ENCODE peak calls at places on chromosome 13, in nine cellular contexts. L is colonic mucosa; Q is thoracic aorta; T is tibial nerve; E is CD4-positive, alpha-beta memory T cell; A is endodermal cell; Z is left ventricle myocardium inferior; F is neural progenitor cell; C is mesendoderm. K is an unnamed sample.

GRCh38 chr13:110106726-110107125 is 200.2 kb downstream of the COL4A1 start:
- DNase-seq in Z (peak; percentile 75), A (no peak), L (no peak), C (no peak), F (no peak), Q (no peak), E (no peak), T (no peak), K (no peak)

GRCh38 chr13:29125145-29125933 is 305.2 kb downstream of the MTUS2 start:
- DNase-seq in L (no peak), E (peak; percentile 43), C (peak; percentile 70), Z (no peak), T (no peak), A (no peak), F (no peak), Q (no peak), K (no peak)

GRCh38 chr13:77387607-77388200 is 60.8 kb upstream of the MYCBP2 start:
- DNase-seq in F (no peak), T (no peak), Z (no peak), Q (no peak), A (no peak), L (no peak), E (no peak), C (no peak), K (no peak)

GRCh38 chr13:75725784-75726183 is 89.7 kb downstream of the LMO7 start:
- DNase-seq in E (no peak), L (no peak), C (no peak), Q (no peak), T (no peak), Z (no peak), F (no peak), A (no peak), K (no peak)

GRCh38 chr13:21549633-21550032 is 54.3 kb downstream of the MICU2 start:
- DNase-seq in A (no peak), Z (no peak), C (no peak), L (no peak), T (no peak), Q (no peak), F (no peak), E (no peak), K (no peak)

GRCh38 chr13:49701481-49701880 is 10.2 kb upstream of the EBPL start:
- DNase-seq in A (no peak), C (no peak), F (no peak), E (no peak), T (no peak), Q (no peak), Z (no peak), L (no peak), K (no peak)

GRCh38 chr13:37681295-37682032 is 82.9 kb upstream of the POSTN start:
- DNase-seq in T (no peak), F (no peak), E (no peak), C (no peak), A (no peak), L (no peak), Q (no peak), Z (no peak), K (peak; percentile 1)

GRCh38 chr13:51684076-51684475 is 99.8 kb downstream of the WDFY2 start:
- DNase-seq in A (no peak), F (no peak), C (no peak), Q (no peak), L (no peak), Z (no peak), T (no peak), E (no peak), K (no peak)

GRCh38 chr13:100543872-100544602 is 44.6 kb downstream of the GGACT start:
- DNase-seq in C (no peak), T (no peak), E (no peak), L (no peak), Z (no peak), Q (no peak), F (no peak), A (peak; percentile 38), K (peak; percentile 20)

GRCh38 chr13:112711528-112712265 is 21.9 kb downstream of the ATP11A start:
- DNase-seq in C (peak; percentile 100), Z (peak; percentile 77), T (peak; percentile 80), A (peak; percentile 95), E (no peak), L (peak; percentile 75), F (peak; percentile 95), Q (peak; percentile 74), K (peak; percentile 98)

GRCh38 chr13:42101821-42102580 is 53.6 kb downstream of the DGKH start:
- DNase-seq in C (no peak), A (no peak), Q (no peak), F (no peak), T (no peak), E (no peak), Z (peak; percentile 20), L (no peak), K (peak; percentile 25)

GRCh38 chr13:66689628-66690027 is 540.5 kb downstream of the PCDH9 start:
- DNase-seq in E (no peak), Z (no peak), Q (no peak), F (peak; percentile 19), C (peak; percentile 3), L (no peak), A (no peak), T (no peak), K (no peak)

GRCh38 chr13:91882918-91883317 is 484.5 kb downstream of the GPC5 start:
- DNase-seq in Q (no peak), E (no peak), L (no peak), A (no peak), Z (no peak), F (no peak), T (no peak), C (no peak), K (no peak)

GRCh38 chr13:106683918-106684317 is 116.0 kb upstream of the ARGLU1 start:
- DNase-seq in F (no peak), T (no peak), E (no peak), Z (no peak), C (no peak), L (no peak), A (no peak), Q (no peak), K (no peak)

GRCh38 chr13:50236898-50237318 is 221.7 kb downstream of the KCNRG start:
- DNase-seq in A (no peak), Z (no peak), F (no peak), L (no peak), T (no peak), C (no peak), E (peak; percentile 54), Q (no peak), K (no peak)

GRCh38 chr13:37209621-37210020 is 104.2 kb upstream of the CSNK1A1L start:
- DNase-seq in F (no peak), A (no peak), L (no peak), Z (no peak), C (peak; percentile 59), Q (no peak), E (no peak), T (no peak), K (no peak)

GRCh38 chr13:43058318-43058674 is 34.9 kb downstream of the DNAJC15 start:
- DNase-seq in F (no peak), C (peak; percentile 83), Z (no peak), T (no peak), L (peak; percentile 70), A (peak; percentile 65), Q (no peak), E (no peak), K (peak; percentile 75)

DNA sequence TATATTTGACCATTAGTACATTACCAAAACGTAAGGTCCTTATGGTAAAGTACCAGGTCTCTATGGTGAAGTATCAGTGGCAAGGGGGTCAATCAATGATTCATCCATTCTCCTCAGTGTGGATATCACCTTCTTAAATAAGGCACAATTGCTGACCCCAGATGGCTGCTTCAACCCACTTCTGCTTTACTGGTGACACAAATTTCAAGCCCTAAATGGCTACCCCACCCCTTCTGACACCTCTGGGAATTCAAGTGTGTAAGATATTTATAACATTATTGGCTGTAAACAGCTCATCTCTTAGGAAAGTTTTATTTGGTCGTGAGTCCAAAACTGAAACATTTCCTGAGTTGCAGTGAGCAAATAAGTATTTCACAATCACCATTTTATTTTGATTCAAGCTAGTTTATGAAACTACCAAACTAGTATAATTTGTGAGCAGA is 7.9 kb upstream of the WBP4 start:
- DNase-seq in F (no peak), A (no peak), Z (no peak), T (no peak), E (no peak), L (peak; percentile 29), Q (no peak), C (no peak), K (no peak)
- H3K4me1 ChIP-seq in F (no peaks in the 10 kb centered on the region), A (peaks cover 4% of the 10 kb centered on the region), Z (peaks cover 100% of the 10 kb centered on the region), T (peaks cover 22% of the 10 kb centered on the region), E (peaks cover 22% of the 10 kb centered on the region), L (peaks cover 22% of the 10 kb centered on the region), Q (peaks cover 45% of the 10 kb centered on the region), C (peaks cover 3% of the 10 kb centered on the region), K (peaks cover 2% of the 10 kb centered on the region)

GRCh38 chr13:94352057-94352456 is 127.4 kb downstream of the DCT start:
- DNase-seq in C (no peak), L (no peak), E (no peak), A (no peak), Z (no peak), F (no peak), Q (no peak), T (no peak), K (no peak)
- H3K27ac ChIP-seq in C (no peak overlapping the region), L (no peak overlapping the region), E (no peak overlapping the region), A (no peak overlapping the region), Z (no peak overlapping the region), F (no peak overlapping the region), Q (no peak overlapping the region), T (no peak overlapping the region), K (no peak overlapping the region)

DNA sequence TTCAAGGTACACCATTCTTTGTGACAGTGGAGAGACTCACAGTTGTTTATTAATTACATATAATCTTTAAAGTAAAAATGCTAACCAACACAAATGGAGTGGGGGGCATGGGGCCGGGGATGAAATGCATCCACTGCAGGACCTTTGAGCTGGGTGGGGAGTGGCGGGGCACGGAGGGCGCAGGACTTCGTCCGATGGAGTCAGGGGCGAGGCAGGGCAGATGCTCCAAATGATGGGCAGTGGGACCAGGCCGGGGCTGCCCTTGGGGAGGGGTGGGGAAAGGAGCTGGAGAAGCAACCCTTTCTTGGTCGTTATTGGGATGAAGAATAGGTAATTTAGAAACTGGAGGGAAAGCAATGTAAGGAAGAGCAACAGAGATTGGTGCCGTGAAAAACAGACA is 220.0 kb downstream of the TEX29 start:
- DNase-seq in Q (no peak), T (no peak), C (no peak), Z (no peak), A (no peak), E (no peak), L (no peak), F (no peak), K (no peak)
- H3K4me1 ChIP-seq in Q (no peaks in the 10 kb centered on the region), T (no peaks in the 10 kb centered on the region), C (no peaks in the 10 kb centered on the region), Z (no peaks in the 10 kb centered on the region), A (no peaks in the 10 kb centered on the region), E (no peaks in the 10 kb centered on the region), L (no peaks in the 10 kb centered on the region), F (peaks cover 2% of the 10 kb centered on the region), K (no peaks in the 10 kb centered on the region)

DNA sequence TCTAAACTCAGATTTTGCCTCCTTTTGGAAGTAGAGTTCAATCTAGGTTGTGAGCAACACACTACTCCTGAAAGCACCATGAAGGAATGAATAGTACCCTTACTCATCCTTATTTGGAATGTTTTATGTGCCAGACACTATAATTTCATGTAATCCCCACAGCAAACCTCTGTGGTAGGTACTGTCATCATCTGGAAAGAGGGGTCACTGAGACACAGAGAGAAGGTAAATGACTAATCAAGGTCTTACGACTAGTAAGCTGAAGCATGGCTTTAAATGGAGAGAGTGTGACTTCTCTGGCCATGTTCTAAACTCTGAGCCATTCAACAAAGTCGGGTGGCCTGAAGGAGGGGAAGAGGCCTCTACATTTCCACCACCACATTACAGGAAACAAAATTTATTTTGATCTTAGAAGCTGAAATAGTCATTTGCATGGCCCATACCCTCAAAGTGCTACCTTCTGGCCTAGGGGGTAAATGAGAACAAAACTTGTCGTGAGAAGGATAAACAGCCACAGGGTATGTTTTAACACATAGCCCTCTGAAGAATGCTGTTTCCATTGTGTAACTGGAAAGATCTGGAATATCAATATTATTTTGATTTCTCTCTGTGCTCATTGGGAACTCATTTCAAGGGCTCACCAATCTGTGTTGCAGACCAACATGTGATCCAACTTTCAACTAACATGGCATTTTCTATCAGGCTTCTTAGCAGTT is 180.8 kb upstream of the RFC3 start:
- DNase-seq in A (no peak), E (no peak), Q (no peak), T (no peak), Z (no peak), C (no peak), F (no peak), L (no peak), K (no peak)
- H3K27ac ChIP-seq in A (no peak overlapping the region), E (no peak overlapping the region), Q (no peak overlapping the region), T (no peak overlapping the region), Z (peak overlapping the region; percentile 37), C (peak overlapping the region; percentile 39), F (no peak overlapping the region), L (no peak overlapping the region), K (no peak overlapping the region)